ENCODE peak calls at places on chromosomes 1 and 21, in four cellular contexts. One of them, this sample, is unnamed.

GRCh38 chr1:221509575-221510360 is 232.1 kb downstream of the DUSP10 start:
- DNase-seq in HEK293T: no peak
- DNase-seq in K562: no peak
- DNase-seq in WTC11: no peak
- DNase-seq in this sample: no peak

GRCh38 chr1:7249516-7249915 is 464.3 kb downstream of the CAMTA1 start:
- DNase-seq in WTC11: no peak
- DNase-seq in K562: no peak
- DNase-seq in HEK293T: no peak
- DNase-seq in this sample: no peak

GRCh38 chr1:88847618-88848017 is 43.7 kb downstream of the GTF2B start:
- DNase-seq in WTC11: no peak
- DNase-seq in K562: no peak
- DNase-seq in HEK293T: peak
- DNase-seq in this sample: no peak

GRCh38 chr1:219185486-219186117 is 11.9 kb downstream of the LYPLAL1 start:
- DNase-seq in WTC11: no peak
- DNase-seq in HEK293T: no peak
- DNase-seq in K562: no peak
- DNase-seq in this sample: no peak

GRCh38 chr1:31703431-31704260 is at the start of gene COL16A1:
- DNase-seq in K562: peak
- DNase-seq in HEK293T: no peak
- DNase-seq in WTC11: peak
- DNase-seq in this sample: no peak

GRCh38 chr1:201531551-201532425 is 7.1 kb upstream of the NAV1 start:
- DNase-seq in HEK293T: no peak
- DNase-seq in K562: no peak
- DNase-seq in WTC11: no peak
- DNase-seq in this sample: no peak

GRCh38 chr1:203338335-203339036 is 12.4 kb downstream of the FMOD start:
- DNase-seq in K562: peak
- DNase-seq in HEK293T: peak
- DNase-seq in WTC11: peak
- DNase-seq in this sample: peak

GRCh38 chr1:41448831-41449230 is 35.7 kb downstream of the EDN2 start:
- DNase-seq in HEK293T: no peak
- DNase-seq in K562: no peak
- DNase-seq in WTC11: no peak
- DNase-seq in this sample: no peak

GRCh38 chr1:63662846-63663245 is 69.6 kb downstream of the PGM1 start:
- DNase-seq in WTC11: no peak
- DNase-seq in K562: no peak
- DNase-seq in HEK293T: no peak
- DNase-seq in this sample: no peak

GRCh38 chr1:79437540-79437939 is 431.0 kb upstream of the ADGRL4 start:
- DNase-seq in WTC11: no peak
- DNase-seq in K562: no peak
- DNase-seq in HEK293T: no peak
- DNase-seq in this sample: no peak

GRCh38 chr1:6208723-6209660 is 3.1 kb downstream of the RNF207 start:
- DNase-seq in WTC11: peak
- DNase-seq in K562: peak
- DNase-seq in HEK293T: no peak
- DNase-seq in this sample: no peak

GRCh38 chr1:41467673-41468072 is 16.8 kb downstream of the EDN2 start:
- DNase-seq in HEK293T: no peak
- DNase-seq in WTC11: no peak
- DNase-seq in K562: no peak
- DNase-seq in this sample: no peak

GRCh38 chr1:237139732-237140131 is 97.7 kb downstream of the RYR2 start:
- DNase-seq in HEK293T: no peak
- DNase-seq in WTC11: no peak
- DNase-seq in K562: no peak
- DNase-seq in this sample: no peak

GRCh38 chr21:44503901-44504399 is 36.0 kb downstream of the KRTAP10-1 start:
- DNase-seq in K562: no peak
- DNase-seq in WTC11: no peak
- DNase-seq in HEK293T: no peak
- DNase-seq in this sample: no peak

GRCh38 chr1:201503397-201504176 is 3.3 kb downstream of the CSRP1 start:
- DNase-seq in HEK293T: no peak
- DNase-seq in K562: no peak
- DNase-seq in WTC11: peak
- DNase-seq in this sample: peak

GRCh38 chr1:181551249-181551648 is 67.9 kb downstream of the CACNA1E start:
- DNase-seq in K562: no peak
- DNase-seq in WTC11: no peak
- DNase-seq in HEK293T: no peak
- DNase-seq in this sample: no peak

GRCh38 chr1:2290595-2291510 is 62.7 kb downstream of the SKI start:
- DNase-seq in WTC11: no peak
- DNase-seq in K562: no peak
- DNase-seq in HEK293T: no peak
- DNase-seq in this sample: no peak

GRCh38 chr1:39572379-39573096 is 4.1 kb downstream of the PABPC4 start:
- DNase-seq in WTC11: no peak
- DNase-seq in K562: no peak
- DNase-seq in HEK293T: no peak
- DNase-seq in this sample: no peak

GRCh38 chr1:85344256-85344694 is 67.8 kb upstream of the BCL10 start:
- DNase-seq in K562: no peak
- DNase-seq in HEK293T: peak
- DNase-seq in WTC11: peak
- DNase-seq in this sample: peak

GRCh38 chr1:6145864-6146410 is 34.2 kb downstream of the CHD5 start:
- DNase-seq in WTC11: no peak
- DNase-seq in HEK293T: no peak
- DNase-seq in K562: no peak
- DNase-seq in this sample: no peak

GRCh38 chr1:245051349-245052221 is 103.2 kb upstream of the KIF26B start:
- DNase-seq in K562: peak
- DNase-seq in WTC11: peak
- DNase-seq in HEK293T: no peak
- DNase-seq in this sample: no peak

GRCh38 chr1:222792744-222793143 is 22.1 kb upstream of the DISP1 start:
- DNase-seq in HEK293T: peak
- DNase-seq in WTC11: no peak
- DNase-seq in K562: no peak
- DNase-seq in this sample: no peak

GRCh38 chr1:75316230-75316629 is 182.0 kb downstream of the LHX8 start:
- DNase-seq in WTC11: no peak
- DNase-seq in HEK293T: no peak
- DNase-seq in K562: no peak
- DNase-seq in this sample: no peak

GRCh38 chr1:58249729-58250586 is 296.6 kb downstream of the OMA1 start:
- DNase-seq in HEK293T: peak
- DNase-seq in WTC11: peak
- DNase-seq in K562: no peak
- DNase-seq in this sample: peak

GRCh38 chr1:39782103-39782502 is 6.6 kb downstream of the BMP8B start:
- DNase-seq in WTC11: no peak
- DNase-seq in K562: no peak
- DNase-seq in HEK293T: no peak
- DNase-seq in this sample: no peak

GRCh38 chr1:147625274-147625986 is 44.9 kb downstream of the ACP6 start:
- DNase-seq in WTC11: no peak
- DNase-seq in HEK293T: no peak
- DNase-seq in K562: no peak
- DNase-seq in this sample: peak

GRCh38 chr1:157955860-157956259 is 37.6 kb upstream of the KIRREL1 start:
- DNase-seq in WTC11: no peak
- DNase-seq in HEK293T: no peak
- DNase-seq in K562: no peak
- DNase-seq in this sample: no peak

GRCh38 chr1:101098907-101099306 is 73.3 kb upstream of the DPH5 start:
- DNase-seq in WTC11: no peak
- DNase-seq in HEK293T: no peak
- DNase-seq in K562: no peak
- DNase-seq in this sample: no peak

GRCh38 chr1:45629035-45629434 is 5.2 kb upstream of the CCDC17 start:
- DNase-seq in WTC11: no peak
- DNase-seq in HEK293T: no peak
- DNase-seq in K562: no peak
- DNase-seq in this sample: no peak

GRCh38 chr1:221439008-221439733 is 302.7 kb downstream of the DUSP10 start:
- DNase-seq in K562: no peak
- DNase-seq in HEK293T: no peak
- DNase-seq in WTC11: no peak
- DNase-seq in this sample: no peak

GRCh38 chr1:197423006-197423405 is 155.0 kb downstream of the CRB1 start:
- DNase-seq in WTC11: no peak
- DNase-seq in K562: no peak
- DNase-seq in HEK293T: no peak
- DNase-seq in this sample: no peak

GRCh38 chr1:218079820-218080219 is 205.3 kb upstream of the RRP15 start:
- DNase-seq in WTC11: no peak
- DNase-seq in HEK293T: no peak
- DNase-seq in K562: no peak
- DNase-seq in this sample: no peak

DNA sequence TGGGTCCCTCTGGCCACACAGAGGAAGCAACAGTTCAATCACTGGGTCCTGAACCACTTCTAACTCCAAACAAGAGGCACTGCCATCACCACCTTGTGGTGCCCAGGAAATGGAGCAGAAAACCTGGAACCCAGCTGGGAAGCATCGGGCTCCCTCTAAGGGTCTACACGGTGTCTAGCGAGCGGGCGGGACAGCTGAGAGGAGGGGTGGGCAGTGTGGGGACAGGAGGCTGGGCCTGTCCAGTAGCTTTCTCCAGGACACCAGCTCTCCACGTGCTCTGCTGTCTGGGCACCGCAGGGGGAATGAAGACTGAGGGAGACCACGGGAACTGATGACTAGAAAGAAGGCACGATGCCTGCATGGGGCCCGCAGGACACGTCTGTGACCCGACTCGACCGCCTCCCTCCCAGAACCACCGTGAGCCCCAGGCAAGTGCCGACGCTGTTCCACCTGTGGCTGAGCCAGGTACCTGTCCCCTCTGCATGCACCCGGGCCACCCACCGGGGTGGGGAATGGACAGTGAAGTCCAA is 5.4 kb upstream of the PRDM15 start:
- DNase-seq in WTC11: no peak
- DNase-seq in HEK293T: no peak
- DNase-seq in K562: no peak
- DNase-seq in this sample: no peak
- TF ChIP-seq ELF4 in WTC11: no peak
- TF ChIP-seq ELF4 in HEK293T: no peak
- TF ChIP-seq ELF4 in K562: no peak
- TF ChIP-seq ELF4 in this sample: no peak

DNA sequence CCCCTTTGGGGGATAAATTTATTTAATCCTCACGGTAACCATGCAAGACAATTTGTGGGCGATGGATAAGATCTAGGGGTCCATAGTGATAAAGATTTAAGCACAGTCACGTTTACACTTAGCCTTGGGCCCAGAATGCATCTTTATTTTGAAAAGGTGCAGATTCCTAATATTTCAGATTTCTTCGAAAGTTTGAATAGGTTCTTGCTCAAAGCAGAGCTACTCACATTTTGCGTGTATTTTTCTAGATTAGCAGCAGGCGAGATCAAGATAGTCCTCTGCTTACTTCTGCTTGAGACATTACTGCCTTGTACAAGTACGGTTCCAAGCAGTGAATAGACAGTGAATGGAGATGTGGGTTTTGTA is 647 bp downstream of the TSEN15 start:
- DNase-seq in K562: no peak
- DNase-seq in WTC11: no peak
- DNase-seq in HEK293T: no peak
- DNase-seq in this sample: no peak
- TF ChIP-seq ELF4 in K562: no peak
- TF ChIP-seq ELF4 in WTC11: no peak
- TF ChIP-seq ELF4 in HEK293T: no peak
- TF ChIP-seq ELF4 in this sample: no peak

GRCh38 chr1:227998374-227999055 is 8.3 kb upstream of the WNT3A start:
- DNase-seq in K562: no peak
- DNase-seq in HEK293T: no peak
- DNase-seq in WTC11: no peak
- DNase-seq in this sample: no peak
- TF ChIP-seq ELF4 in K562: no peak
- TF ChIP-seq ELF4 in HEK293T: no peak
- TF ChIP-seq ELF4 in WTC11: no peak
- TF ChIP-seq ELF4 in this sample: no peak

GRCh38 chr1:38246955-38247952 is 200.7 kb upstream of the POU3F1 start:
- DNase-seq in WTC11: no peak
- DNase-seq in K562: no peak
- DNase-seq in HEK293T: peak
- DNase-seq in this sample: peak
- TF ChIP-seq ELF4 in WTC11: no peak
- TF ChIP-seq ELF4 in K562: no peak
- TF ChIP-seq ELF4 in HEK293T: no peak
- TF ChIP-seq ELF4 in this sample: no peak

DNA sequence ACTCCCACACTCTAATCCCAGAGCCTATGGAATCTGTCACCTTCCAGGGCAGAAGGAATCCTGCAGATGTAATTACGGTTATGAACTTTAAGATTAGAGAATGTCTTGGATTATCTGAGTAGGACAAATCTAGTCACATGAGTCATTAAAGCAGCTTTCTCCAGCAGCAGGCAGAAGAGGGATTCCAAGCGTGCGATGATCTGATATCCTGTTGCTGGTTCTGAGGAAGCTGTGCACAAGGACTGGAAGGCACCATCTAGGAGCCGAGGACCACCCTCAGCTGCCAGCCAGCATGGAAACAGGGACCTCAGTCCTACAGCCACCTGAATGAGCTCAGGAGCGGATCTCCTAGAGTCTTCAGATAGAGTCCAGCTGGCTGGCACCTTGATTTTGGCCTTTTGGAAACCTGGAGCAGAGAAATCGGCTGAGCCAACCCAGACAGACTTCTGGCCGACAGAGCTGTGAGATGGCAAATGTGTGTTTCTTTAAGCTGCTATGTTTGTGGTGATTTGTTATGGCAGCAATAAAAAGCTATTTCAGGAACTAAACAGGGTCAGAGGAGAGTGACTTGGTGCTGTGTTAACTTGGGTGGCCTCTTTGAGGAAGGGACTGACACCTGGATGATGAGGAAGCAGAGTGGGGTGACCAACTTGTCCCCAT is 34.5 kb downstream of the LRRN2 start:
- DNase-seq in WTC11: no peak
- DNase-seq in K562: no peak
- DNase-seq in HEK293T: no peak
- DNase-seq in this sample: no peak
- TF ChIP-seq ELF4 in WTC11: no peak
- TF ChIP-seq ELF4 in K562: no peak
- TF ChIP-seq ELF4 in HEK293T: no peak
- TF ChIP-seq ELF4 in this sample: no peak

GRCh38 chr1:3795453-3796214 is 664 bp downstream of the LRRC47 start:
- DNase-seq in WTC11: no peak
- DNase-seq in HEK293T: peak
- DNase-seq in K562: peak
- DNase-seq in this sample: peak
- TF ChIP-seq ELF4 in WTC11: no peak
- TF ChIP-seq ELF4 in HEK293T: no peak
- TF ChIP-seq ELF4 in K562: no peak
- TF ChIP-seq ELF4 in this sample: no peak

This sample was measured in HepG2.